ENCODE peak calls at places on chromosomes 13 and 19, in seven cellular contexts. W is mesendoderm, H is H9, U is IMR-90, J is neuronal stem cell, X is mesenchymal stem cell, E is H1. Z is an unnamed sample.

GRCh38 chr13:114145256-114145655 is 12.8 kb upstream of the RASA3 start:
- DNase-seq in W (no peak), H (no peak), U (no peak), J (no peak), X (no peak), E (no peak), Z (no peak)

GRCh38 chr19:31074751-31075150 is 274.5 kb downstream of the TSHZ3 start:
- DNase-seq in W (no peak), H (no peak), U (no peak), J (no peak), X (no peak), E (no peak), Z (no peak)

GRCh38 chr13:96617528-96617927 is 376.7 kb downstream of the OXGR1 start:
- DNase-seq in W (no peak), H (no peak), U (no peak), J (no peak), X (no peak), E (no peak), Z (no peak)

GRCh38 chr13:112690242-112690943 is 555 bp downstream of the ATP11A start:
- DNase-seq in W (no peak), H (peak), U (peak), J (no peak), X (peak), E (no peak), Z (peak)

GRCh38 chr13:36758345-36758744 is 60.7 kb upstream of the RFXAP start:
- DNase-seq in W (peak), H (no peak), U (no peak), J (no peak), X (no peak), E (no peak), Z (no peak)

GRCh38 chr19:6464070-6464873 is at the start of gene CRB3:
- DNase-seq in W (peak), H (peak), U (no peak), J (no peak), X (no peak), E (peak), Z (peak)

GRCh38 chr19:35350591-35350990 is 2.9 kb downstream of the FFAR1 start:
- DNase-seq in W (no peak), H (peak), U (no peak), J (no peak), X (no peak), E (peak), Z (no peak)

GRCh38 chr13:29978211-29978610 is 127.8 kb upstream of the UBL3 start:
- DNase-seq in W (no peak), H (no peak), U (peak), J (no peak), X (peak), E (no peak), Z (no peak)

GRCh38 chr19:1270168-1270853 is 1.2 kb downstream of the CIRBP start:
- DNase-seq in W (no peak), H (no peak), U (no peak), J (no peak), X (no peak), E (no peak), Z (no peak)

GRCh38 chr19:32691952-32692726 is 518 bp downstream of the NUDT19 start:
- DNase-seq in W (peak), H (peak), U (peak), J (peak), X (peak), E (peak), Z (peak)

GRCh38 chr13:94703721-94704314 is 8.5 kb downstream of the SOX21 start:
- DNase-seq in W (no peak), H (no peak), U (no peak), J (no peak), X (no peak), E (peak), Z (no peak)

GRCh38 chr13:84553252-84553651 is 671.0 kb upstream of the SLITRK1 start:
- DNase-seq in W (no peak), H (no peak), U (no peak), J (no peak), X (no peak), E (no peak), Z (no peak)

GRCh38 chr19:29117926-29118325 is 95.0 kb downstream of the UQCRFS1 start:
- DNase-seq in W (no peak), H (no peak), U (no peak), J (no peak), X (no peak), E (no peak), Z (no peak)

GRCh38 chr19:31355330-31356289 is 6.4 kb upstream of the TSHZ3 start:
- DNase-seq in W (peak), H (peak), U (no peak), J (no peak), X (peak), E (peak), Z (no peak)

GRCh38 chr13:101415358-101416174 is 742 bp downstream of the NALCN start:
- DNase-seq in W (no peak), H (no peak), U (no peak), J (no peak), X (no peak), E (peak), Z (no peak)

GRCh38 chr19:44552324-44552723 is 22.8 kb upstream of the CEACAM20 start:
- DNase-seq in W (peak), H (peak), U (no peak), J (no peak), X (peak), E (peak), Z (peak)

GRCh38 chr13:30739646-30740642 is 4.6 kb downstream of the ALOX5AP start:
- DNase-seq in W (peak), H (no peak), U (peak), J (no peak), X (peak), E (no peak), Z (no peak)

GRCh38 chr13:80362488-80362887 is 21.6 kb upstream of the SPRY2 start:
- DNase-seq in W (no peak), H (no peak), U (no peak), J (no peak), X (no peak), E (no peak), Z (no peak)

GRCh38 chr13:77820431-77821149 is 98.0 kb downstream of the EDNRB start:
- DNase-seq in W (peak), H (no peak), U (no peak), J (no peak), X (no peak), E (no peak), Z (no peak)

GRCh38 chr13:110838867-110839538 is 75.9 kb downstream of the ANKRD10 start:
- DNase-seq in W (no peak), H (no peak), U (no peak), J (no peak), X (no peak), E (no peak), Z (no peak)
- H2AK5ac ChIP-seq in W (no peak), H (no peak), U (no peak), J (no peak), X (no peak), E (no peak), Z (no peak)

GRCh38 chr13:99803141-99803540 is 168.4 kb downstream of the ZIC5 start:
- DNase-seq in W (no peak), H (no peak), U (no peak), J (no peak), X (no peak), E (peak), Z (no peak)

GRCh38 chr13:99800951-99801350 is 170.6 kb downstream of the ZIC5 start:
- DNase-seq in W (no peak), H (peak), U (no peak), J (no peak), X (no peak), E (no peak), Z (no peak)

GRCh38 chr13:99800004-99800403 is 171.6 kb downstream of the ZIC5 start:
- DNase-seq in W (peak), H (peak), U (no peak), J (no peak), X (no peak), E (no peak), Z (no peak)

GRCh38 chr13:99805361-99805760 is 166.2 kb downstream of the ZIC5 start:
- DNase-seq in W (peak), H (peak), U (no peak), J (peak), X (no peak), E (peak), Z (no peak)

GRCh38 chr13:99802416-99802815 is 169.2 kb downstream of the ZIC5 start:
- DNase-seq in W (no peak), H (no peak), U (no peak), J (no peak), X (no peak), E (no peak), Z (no peak)
- H3K23ac ChIP-seq in W (no peak), H (no peak), U (no peak), J (no peak), X (no peak), E (no peak), Z (no peak)

DNA sequence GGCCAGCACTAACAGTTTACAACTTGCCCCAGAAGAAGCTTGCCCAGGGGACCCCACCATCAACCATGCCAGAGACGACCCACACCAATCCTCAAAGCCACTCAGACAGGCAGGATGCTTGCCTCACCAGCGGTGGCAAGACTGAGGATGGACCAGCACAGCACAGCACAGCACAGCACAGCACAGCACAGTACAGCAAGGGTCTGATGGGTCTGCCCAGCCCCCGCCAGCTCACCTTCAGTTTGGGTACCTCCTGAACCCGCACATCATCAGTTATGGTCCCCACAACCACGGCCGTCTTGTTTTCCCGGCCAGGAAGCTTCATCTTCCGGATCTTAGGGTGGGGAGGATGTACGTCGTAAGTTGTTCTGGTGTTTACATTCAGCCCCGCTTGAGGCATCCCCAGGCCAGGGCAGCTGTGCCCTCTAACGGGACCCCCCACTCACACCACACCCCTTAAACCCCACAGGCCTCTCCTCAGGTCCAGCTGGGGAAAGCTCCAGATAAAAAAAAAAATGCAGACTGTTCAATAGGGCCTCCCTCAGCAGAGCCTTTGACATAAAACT is 1.7 kb upstream of the FAM83E start:
- DNase-seq in W (no peak), H (peak), U (no peak), J (no peak), X (no peak), E (no peak), Z (no peak)
- H2AK5ac ChIP-seq in W (no peak), H (no peak), U (no peak), J (no peak), X (no peak), E (no peak), Z (no peak)

GRCh38 chr19:41478875-41479756 is 36.2 kb downstream of the ERICH4 start:
- DNase-seq in W (no peak), H (no peak), U (no peak), J (no peak), X (no peak), E (no peak), Z (no peak)
- H3K23ac ChIP-seq in W (no peak), H (no peak), U (no peak), J (no peak), X (no peak), E (no peak), Z (no peak)

GRCh38 chr19:46977548-46977947 is 42.1 kb upstream of the NPAS1 start:
- DNase-seq in W (no peak), H (no peak), U (no peak), J (no peak), X (peak), E (no peak), Z (no peak)

GRCh38 chr19:46978470-46978869 is 41.2 kb upstream of the NPAS1 start:
- DNase-seq in W (no peak), H (no peak), U (no peak), J (no peak), X (no peak), E (no peak), Z (no peak)

GRCh38 chr19:46975918-46976782 is 43.5 kb upstream of the NPAS1 start:
- DNase-seq in W (peak), H (peak), U (peak), J (peak), X (peak), E (peak), Z (peak)

GRCh38 chr19:46975011-46975917 is 44.4 kb upstream of the NPAS1 start:
- DNase-seq in W (peak), H (no peak), U (no peak), J (no peak), X (peak), E (no peak), Z (no peak)

DNA sequence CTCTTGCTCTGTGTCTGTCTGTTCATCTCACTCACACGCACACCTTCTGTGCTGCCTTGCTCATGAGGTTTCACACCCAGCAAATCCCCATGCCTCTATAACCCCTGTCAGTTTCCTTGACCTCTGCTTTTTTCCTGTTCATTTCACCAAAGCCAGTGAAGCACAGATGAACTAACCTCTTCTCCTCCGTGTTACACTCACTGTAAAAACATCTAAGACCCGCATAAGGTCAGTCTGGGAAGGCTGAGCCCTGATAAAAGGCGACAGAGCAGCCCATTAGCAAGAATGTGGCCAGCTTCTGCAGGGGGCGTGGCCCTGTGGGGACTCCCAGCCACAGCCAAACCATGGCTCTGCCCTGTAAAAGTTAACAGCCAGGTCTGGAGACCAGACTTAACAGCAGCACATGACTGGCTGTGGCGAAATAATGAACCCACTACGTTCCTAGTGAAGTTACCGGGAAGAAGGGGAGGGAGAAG is 42.8 kb upstream of the NPAS1 start:
- DNase-seq in W (peak), H (peak), U (peak), J (peak), X (peak), E (no peak), Z (peak)
- H2AK5ac ChIP-seq in W (no peak), H (no peak), U (peak), J (peak), X (peak), E (peak), Z (no peak)

DNA sequence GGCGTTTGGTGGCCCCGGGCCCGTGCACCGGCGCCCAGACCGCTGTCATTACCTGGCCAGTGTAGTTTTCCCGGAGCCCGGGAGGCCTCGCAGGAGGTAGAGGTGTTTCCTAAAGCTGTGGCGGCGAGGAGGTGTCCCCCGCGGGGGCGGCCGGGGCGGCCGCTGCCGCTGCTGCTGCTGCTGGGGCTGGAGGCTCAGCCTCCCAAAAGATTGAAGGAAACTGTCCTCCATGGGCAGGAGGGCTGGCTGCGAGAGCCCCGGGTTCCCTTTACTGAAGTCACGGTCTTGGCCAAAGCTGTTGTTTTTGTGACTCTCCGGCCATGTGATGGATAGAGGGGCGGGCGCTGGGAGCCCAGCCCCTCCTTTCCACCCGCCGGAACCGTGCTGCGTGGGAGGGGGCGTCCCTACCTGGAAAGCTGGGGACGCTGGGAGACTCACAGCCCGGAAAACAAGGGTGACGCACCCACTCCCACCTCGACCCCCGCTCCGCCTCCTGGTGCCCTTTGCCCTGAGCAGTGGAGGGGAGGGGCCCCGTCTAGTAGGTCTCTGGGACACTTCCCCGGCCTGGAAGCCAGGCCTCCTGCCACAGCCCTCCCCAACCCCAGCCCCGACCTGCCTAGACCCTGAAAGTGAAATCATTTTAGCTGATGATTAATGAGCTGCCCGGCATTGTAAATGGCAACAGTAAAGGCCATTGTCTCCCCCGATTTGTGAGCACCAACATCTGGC is at the start of gene N4BP2L1:
- DNase-seq in W (peak), H (peak), U (no peak), J (no peak), X (peak), E (peak), Z (peak)
- H3K23ac ChIP-seq in W (no peak), H (no peak), U (peak), J (peak), X (no peak), E (no peak), Z (no peak)

DNA sequence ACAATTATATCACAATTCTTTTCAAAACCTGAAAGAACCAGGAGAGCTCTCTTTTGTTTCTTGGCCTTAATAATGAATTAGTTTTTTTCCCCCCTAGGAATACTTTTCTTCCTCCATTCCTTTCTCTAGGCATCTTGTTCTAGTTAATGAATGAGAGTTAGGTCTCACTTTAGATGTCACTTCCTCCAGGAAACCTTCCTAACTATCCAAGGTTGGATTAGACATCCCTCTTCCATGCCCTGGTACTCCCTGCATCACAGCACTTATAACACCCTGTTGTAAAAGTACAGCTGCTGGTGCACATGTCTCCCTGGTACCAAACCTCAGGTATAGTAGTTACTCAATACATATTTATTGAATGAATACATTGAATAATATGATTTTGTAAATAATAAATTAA is 21.2 kb upstream of the DGKH start:
- DNase-seq in W (no peak), H (no peak), U (no peak), J (no peak), X (no peak), E (no peak), Z (no peak)
- H2AK5ac ChIP-seq in W (no peak), H (no peak), U (no peak), J (no peak), X (no peak), E (no peak), Z (no peak)

GRCh38 chr13:22927008-22927393 is 253.8 kb upstream of the SGCG start:
- DNase-seq in W (no peak), H (no peak), U (no peak), J (no peak), X (no peak), E (no peak), Z (no peak)
- H3K23ac ChIP-seq in W (no peak), H (no peak), U (no peak), J (peak), X (no peak), E (no peak), Z (no peak)